ENCODE peak calls at places on chromosomes 6 and 20, in nine cellular contexts. V is A549, A is testis, Q is NB4, J is breast epithelium, L is ovary, B is thyroid gland, D is HCT116, C is HepG2. W is an unnamed sample.

GRCh38 chr20:58850693-58851174 is at the start of gene GNAS-AS1:
- DNase-seq in C (no peak), J (peak), D (no peak), L (peak), V (no peak), B (peak), Q (no peak), A (peak), W (peak)

GRCh38 chr20:50251992-50252491 is 61.4 kb downstream of the CEBPB start:
- DNase-seq in B (no peak), J (no peak), Q (no peak), C (no peak), V (no peak), D (no peak), A (no peak), L (no peak), W (no peak)

GRCh38 chr20:9608639-9609440 is 94.5 kb downstream of the LAMP5 start:
- DNase-seq in B (no peak), V (no peak), Q (no peak), D (no peak), A (no peak), J (no peak), L (no peak), C (no peak), W (no peak)

GRCh38 chr6:138785092-138785491 is 10.8 kb upstream of the ECT2L start:
- DNase-seq in D (no peak), B (no peak), J (no peak), Q (no peak), C (no peak), A (no peak), V (no peak), L (no peak), W (no peak)

GRCh38 chr20:62437430-62437829 is 10.1 kb upstream of the RBBP8NL start:
- DNase-seq in V (no peak), D (no peak), A (no peak), J (no peak), C (no peak), B (no peak), Q (no peak), L (no peak), W (no peak)

GRCh38 chr6:121615493-121615892 is 180.0 kb downstream of the GJA1 start:
- DNase-seq in V (no peak), J (no peak), L (no peak), D (peak), A (no peak), C (no peak), B (no peak), Q (no peak), W (no peak)

GRCh38 chr6:139591075-139591474 is 216.6 kb upstream of the CITED2 start:
- DNase-seq in B (no peak), Q (no peak), J (no peak), L (no peak), D (no peak), C (no peak), A (no peak), V (no peak), W (no peak)

GRCh38 chr20:3876676-3877075 is 12.5 kb upstream of the PANK2 start:
- DNase-seq in L (no peak), C (no peak), A (no peak), J (no peak), D (no peak), V (no peak), Q (no peak), B (no peak), W (no peak)

GRCh38 chr6:133741375-133741861 is 147.5 kb upstream of the TCF21 start:
- DNase-seq in V (peak), C (no peak), D (peak), J (no peak), L (no peak), A (no peak), Q (no peak), B (no peak), W (no peak)

GRCh38 chr6:12844284-12845223 is 128.0 kb downstream of the PHACTR1 start:
- DNase-seq in V (peak), Q (peak), D (peak), C (peak), J (no peak), L (no peak), B (no peak), A (no peak), W (no peak)

GRCh38 chr6:11432713-11433450 is 104.7 kb upstream of the TMEM170B start:
- DNase-seq in B (no peak), D (no peak), L (no peak), V (peak), J (no peak), C (no peak), Q (no peak), A (no peak), W (no peak)

GRCh38 chr6:1525364-1526038 is 84.2 kb upstream of the FOXC1 start:
- DNase-seq in C (no peak), D (no peak), V (no peak), Q (no peak), A (no peak), L (no peak), J (no peak), B (no peak), W (no peak)

GRCh38 chr20:32034581-32035397 is 17.3 kb upstream of the HCK start:
- DNase-seq in C (no peak), B (no peak), D (no peak), V (no peak), Q (peak), J (no peak), L (no peak), A (peak), W (no peak)

GRCh38 chr6:38587766-38588362 is 51.9 kb downstream of the BTBD9 start:
- DNase-seq in B (no peak), C (no peak), A (no peak), J (no peak), V (no peak), D (no peak), Q (no peak), L (no peak), W (no peak)

GRCh38 chr20:53346266-53346665 is 247.4 kb downstream of the ZNF217 start:
- DNase-seq in L (no peak), J (no peak), A (no peak), C (peak), B (no peak), V (no peak), D (no peak), Q (no peak), W (no peak)

GRCh38 chr6:11381801-11382513 is 149.5 kb upstream of the NEDD9 start:
- DNase-seq in L (no peak), V (no peak), B (peak), C (no peak), D (no peak), Q (peak), A (no peak), J (no peak), W (no peak)

GRCh38 chr20:47785900-47786762 is 850 bp upstream of the SULF2 start:
- DNase-seq in Q (peak), J (no peak), A (peak), L (peak), V (peak), B (peak), D (peak), C (peak), W (peak)

GRCh38 chr20:63691711-63692435 is 4.6 kb upstream of the TNFRSF6B start:
- DNase-seq in B (no peak), D (no peak), A (no peak), Q (no peak), J (no peak), V (no peak), C (no peak), L (no peak), W (peak)
- TF ChIP-seq CTCF in B (no peak), D (no peak), A (no peak), Q (no peak), J (no peak), V (no peak), C (no peak), L (no peak), W (no peak)

DNA sequence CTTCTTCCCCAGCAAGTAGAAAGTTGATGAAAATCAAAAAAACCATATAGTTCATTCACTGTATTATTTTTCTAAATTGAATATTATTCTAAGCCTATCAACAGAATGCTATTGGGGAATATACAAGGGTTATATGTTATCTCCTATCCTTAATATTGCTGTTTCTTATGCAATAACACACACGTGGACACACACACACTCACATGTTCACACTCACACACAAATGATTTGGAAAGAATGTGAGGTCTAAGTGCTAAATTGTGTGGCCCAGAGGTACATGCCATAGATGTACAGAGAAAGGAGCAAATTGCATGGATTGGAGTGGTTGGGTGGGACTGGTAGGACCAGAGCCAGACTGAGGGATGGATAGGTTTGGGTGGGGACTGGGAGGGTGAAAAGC is 45.1 kb downstream of the RIOK1 start:
- DNase-seq in C (no peak), V (no peak), A (no peak), J (no peak), B (no peak), Q (no peak), L (no peak), D (no peak), W (no peak)
- H3K4me3 ChIP-seq in C (no peak), V (no peak), A (no peak), J (no peak), B (no peak), Q (no peak), L (no peak), D (no peak), W (no peak)

GRCh38 chr6:15662246-15663056 is at the start of gene DTNBP1:
- DNase-seq in V (peak), J (peak), Q (peak), A (peak), D (no peak), C (peak), B (peak), L (peak), W (peak)
- TF ChIP-seq POLR2A in V (peak), J (no peak), Q (peak), A (no peak), D (no peak), C (peak), B (no peak), L (no peak), W (peak)

GRCh38 chr20:57790176-57790575 is 80.4 kb upstream of the PMEPA1 start:
- DNase-seq in B (no peak), L (no peak), A (no peak), Q (no peak), D (no peak), V (no peak), J (no peak), C (no peak), W (peak)

GRCh38 chr20:57793421-57793820 is 83.6 kb upstream of the PMEPA1 start:
- DNase-seq in D (no peak), B (no peak), Q (no peak), L (no peak), V (no peak), A (no peak), C (no peak), J (no peak), W (no peak)

GRCh38 chr20:57792386-57793095 is 82.7 kb upstream of the PMEPA1 start:
- DNase-seq in V (no peak), L (no peak), B (no peak), Q (no peak), J (no peak), C (no peak), A (no peak), D (no peak), W (no peak)

GRCh38 chr20:57791946-57792328 is 82.1 kb upstream of the PMEPA1 start:
- DNase-seq in A (no peak), V (no peak), J (no peak), L (no peak), Q (peak), B (no peak), D (no peak), C (no peak), W (no peak)

GRCh38 chr20:57791178-57791945 is 81.5 kb upstream of the PMEPA1 start:
- DNase-seq in A (no peak), Q (no peak), J (no peak), C (no peak), V (no peak), D (no peak), B (no peak), L (no peak), W (peak)
- TF ChIP-seq CTCF in A (no peak), Q (no peak), J (no peak), C (no peak), V (no peak), D (no peak), B (no peak), L (no peak), W (no peak)

W was measured in sigmoid colon.